ENCODE peak calls at places on chromosome 5, in nine cellular contexts. N, R, J, M, P, A, K, T and L are unnamed samples.

GRCh38 chr5:33488558-33489355 is 48.0 kb downstream of the TARS1 start:
- DNase-seq in J (no peak), T (no peak), P (no peak), R (no peak), M (no peak), N (peak), K (no peak), A (no peak), L (no peak)

GRCh38 chr5:26054594-26054993 is 983.8 kb downstream of the CDH9 start:
- DNase-seq in P (no peak), K (no peak), R (no peak), M (no peak), J (no peak), T (no peak), A (no peak), N (no peak), L (no peak)

GRCh38 chr5:53515988-53516387 is 35.6 kb downstream of the FST start:
- DNase-seq in P (peak), J (no peak), R (no peak), T (no peak), K (no peak), A (no peak), M (no peak), N (no peak), L (no peak)

GRCh38 chr5:146562461-146562860 is 46.5 kb upstream of the GPR151 start:
- DNase-seq in T (no peak), A (no peak), J (no peak), R (no peak), P (no peak), N (no peak), K (no peak), M (no peak), L (no peak)

GRCh38 chr5:78475370-78475769 is 115.0 kb downstream of the SCAMP1 start:
- DNase-seq in R (no peak), A (no peak), J (no peak), M (no peak), T (no peak), P (no peak), K (no peak), N (no peak), L (no peak)

GRCh38 chr5:75281716-75282465 is 45.2 kb upstream of the ANKRD31 start:
- DNase-seq in P (peak), J (no peak), R (no peak), K (no peak), A (peak), N (no peak), M (no peak), T (no peak), L (no peak)

GRCh38 chr5:93054424-93055165 is 526.4 kb downstream of the NR2F1-AS1 start:
- DNase-seq in J (peak), K (no peak), P (no peak), N (no peak), M (no peak), T (no peak), A (no peak), R (no peak), L (peak)

GRCh38 chr5:116075117-116075910 is 9.5 kb upstream of the COMMD10 start:
- DNase-seq in T (no peak), N (no peak), P (peak), J (peak), A (no peak), R (no peak), K (no peak), M (no peak), L (no peak)

GRCh38 chr5:9898319-9898718 is 268.2 kb upstream of the TAS2R1 start:
- DNase-seq in R (peak), M (no peak), A (peak), N (peak), K (peak), J (peak), P (peak), T (no peak), L (peak)